ENCODE peak calls at places on chromosomes 5 and 9, in ten cellular contexts. Q, T, V, N, H, P, X, K, J and B are unnamed samples.

GRCh38 chr9:742914-743594 is 98.4 kb upstream of the DMRT1 start:
- DNase-seq in Q (no peak), T (no peak), V (no peak), N (no peak), H (no peak), P (no peak), X (no peak), K (no peak), J (no peak), B (no peak)

GRCh38 chr9:122835313-122835731 is 6.9 kb upstream of the PDCL start:
- DNase-seq in Q (no peak), T (peak; percentile 26), V (peak; percentile 30), N (no peak), H (no peak), P (no peak), X (no peak), K (no peak), J (no peak), B (no peak)

GRCh38 chr5:67765697-67766096 is 449.9 kb upstream of the PIK3R1 start:
- DNase-seq in Q (no peak), T (no peak), V (no peak), N (no peak), H (no peak), P (no peak), X (no peak), K (no peak), J (no peak), B (no peak)

GRCh38 chr5:126044931-126045565 is 378.2 kb upstream of the GRAMD2B start:
- DNase-seq in Q (no peak), T (no peak), V (no peak), N (no peak), H (no peak), P (no peak), X (no peak), K (no peak), J (no peak), B (no peak)

GRCh38 chr5:44365351-44365750 is 23.9 kb downstream of the FGF10 start:
- DNase-seq in Q (no peak), T (no peak), V (no peak), N (no peak), H (no peak), P (no peak), X (no peak), K (no peak), J (no peak), B (no peak)

GRCh38 chr5:147453901-147454814 is 55.7 kb downstream of the DPYSL3 start:
- DNase-seq in Q (peak; percentile 90), T (peak; percentile 92), V (peak; percentile 88), N (peak; percentile 88), H (peak; percentile 43), P (peak; percentile 93), X (peak; percentile 87), K (peak; percentile 89), J (peak; percentile 71), B (peak; percentile 95)

GRCh38 chr9:93467062-93467416 is 13.7 kb upstream of the FAM120AOS start:
- DNase-seq in Q (no peak), T (no peak), V (no peak), N (no peak), H (no peak), P (no peak), X (peak; percentile 27), K (no peak), J (peak; percentile 34), B (no peak)

GRCh38 chr9:3939820-3940219 is 360.0 kb downstream of the GLIS3 start:
- DNase-seq in Q (no peak), T (no peak), V (no peak), N (no peak), H (no peak), P (no peak), X (no peak), K (no peak), J (peak; percentile 58), B (no peak)

GRCh38 chr9:91066042-91066415 is 264.4 kb downstream of the SYK start:
- DNase-seq in Q (no peak), T (no peak), V (no peak), N (no peak), H (no peak), P (no peak), X (no peak), K (no peak), J (no peak), B (no peak)

GRCh38 chr9:116437411-116438370 is 249.4 kb upstream of the TRIM32 start:
- DNase-seq in Q (no peak), T (no peak), V (no peak), N (no peak), H (no peak), P (no peak), X (peak; percentile 39), K (peak; percentile 89), J (no peak), B (no peak)

GRCh38 chr5:78706825-78707224 is 58.3 kb upstream of the LHFPL2 start:
- DNase-seq in Q (no peak), T (peak; percentile 32), V (no peak), N (no peak), H (no peak), P (no peak), X (peak; percentile 58), K (no peak), J (no peak), B (no peak)

GRCh38 chr9:37036237-37037136 is 2.4 kb upstream of the PAX5 start:
- DNase-seq in Q (no peak), T (peak; percentile 30), V (peak; percentile 17), N (peak; percentile 64), H (peak; percentile 71), P (peak; percentile 64), X (peak; percentile 18), K (peak; percentile 81), J (peak; percentile 4), B (no peak)

GRCh38 chr5:71778678-71779276 is 59.7 kb downstream of the CARTPT start:
- DNase-seq in Q (no peak), T (no peak), V (peak; percentile 23), N (no peak), H (no peak), P (no peak), X (peak; percentile 36), K (no peak), J (peak; percentile 67), B (no peak)

GRCh38 chr5:134026521-134027202 is 21.9 kb upstream of the VDAC1 start:
- DNase-seq in Q (no peak), T (peak; percentile 44), V (peak; percentile 68), N (peak; percentile 62), H (peak; percentile 32), P (no peak), X (peak; percentile 74), K (no peak), J (peak; percentile 73), B (peak; percentile 42)

GRCh38 chr9:95511952-95512750 is 4.6 kb downstream of the PTCH1 start:
- DNase-seq in Q (no peak), T (no peak), V (peak; percentile 71), N (no peak), H (no peak), P (no peak), X (no peak), K (peak; percentile 83), J (peak; percentile 31), B (no peak)

GRCh38 chr5:74863726-74864125 is 2.5 kb downstream of the FAM169A start:
- DNase-seq in Q (no peak), T (no peak), V (no peak), N (no peak), H (no peak), P (no peak), X (no peak), K (no peak), J (no peak), B (no peak)
- H3K27ac ChIP-seq in Q (no peak overlapping the region), T (no peak overlapping the region), V (no peak overlapping the region), N (no peak overlapping the region), H (no peak overlapping the region), P (no peak overlapping the region), X (no peak overlapping the region), K (no peak overlapping the region), J (no peak overlapping the region), B (no peak overlapping the region)

DNA sequence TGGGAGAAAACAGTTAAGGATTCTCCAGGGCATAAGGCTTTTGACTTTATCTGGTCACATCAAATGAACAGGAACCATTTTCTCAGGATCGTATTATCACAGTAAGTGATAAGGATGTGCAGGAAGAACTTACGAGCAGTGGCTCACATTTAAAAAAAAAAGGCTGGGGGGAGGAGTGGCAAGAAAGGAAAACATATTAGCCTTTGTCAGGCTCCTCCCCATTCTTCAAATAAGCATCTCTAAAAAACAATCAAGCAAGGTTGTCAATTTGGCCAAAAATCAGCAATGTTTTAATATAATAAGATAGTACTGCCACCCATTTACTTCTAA is 234.4 kb upstream of the TMEM161B start:
- DNase-seq in Q (no peak), T (no peak), V (no peak), N (no peak), H (no peak), P (no peak), X (peak; percentile 25), K (no peak), J (no peak), B (no peak)
- H3K27ac ChIP-seq in Q (peak overlapping the region; percentile 58), T (no peak overlapping the region), V (no peak overlapping the region), N (no peak overlapping the region), H (no peak overlapping the region), P (no peak overlapping the region), X (no peak overlapping the region), K (no peak overlapping the region), J (no peak overlapping the region), B (no peak overlapping the region)

DNA sequence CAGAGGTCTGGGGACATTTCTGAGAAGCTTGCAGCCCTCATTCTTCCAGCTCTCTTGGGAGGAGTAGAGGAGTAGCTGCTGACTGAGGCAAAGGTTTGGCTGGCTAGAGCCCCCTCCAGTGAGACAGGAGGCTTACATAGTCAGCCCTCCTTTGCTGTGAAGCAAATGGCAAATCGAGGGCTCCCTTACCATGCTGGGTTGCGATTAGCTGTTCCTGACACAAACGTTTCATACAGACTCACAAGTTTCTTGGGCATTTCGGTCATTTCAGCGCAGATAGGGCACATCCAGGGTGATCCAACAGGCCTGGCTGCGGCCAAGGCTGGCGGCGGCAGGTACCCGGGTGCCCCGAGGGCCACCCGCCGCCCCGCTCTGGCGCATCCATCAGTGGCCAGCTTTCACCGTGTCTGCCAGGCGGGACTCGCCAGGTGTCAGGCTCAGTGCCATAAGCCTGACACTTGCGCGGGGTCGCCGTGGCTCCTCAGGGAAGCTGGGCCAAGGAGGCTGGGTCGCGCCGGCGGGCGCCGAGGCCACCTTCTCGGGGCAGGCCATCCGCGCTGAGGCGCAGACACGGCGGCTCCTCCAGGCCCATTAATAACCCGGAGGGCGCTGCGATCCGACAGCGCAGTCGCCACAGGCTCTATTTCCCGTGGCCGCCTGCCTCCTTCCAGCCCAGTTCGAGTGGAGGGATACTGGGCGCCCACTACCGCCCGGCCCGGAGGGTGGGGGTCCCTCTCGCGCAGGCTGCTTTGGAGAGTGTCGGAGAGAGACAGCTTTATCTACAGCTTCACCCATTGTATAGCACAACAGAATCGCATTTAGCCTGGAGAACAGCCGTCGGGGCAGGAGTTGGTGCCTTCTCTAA is 9.1 kb downstream of the PRDM6 start:
- DNase-seq in Q (no peak), T (no peak), V (no peak), N (no peak), H (no peak), P (no peak), X (no peak), K (no peak), J (no peak), B (no peak)
- H3K27ac ChIP-seq in Q (no peak overlapping the region), T (no peak overlapping the region), V (no peak overlapping the region), N (no peak overlapping the region), H (no peak overlapping the region), P (no peak overlapping the region), X (peak overlapping the region; percentile 56), K (no peak overlapping the region), J (no peak overlapping the region), B (peak overlapping the region; percentile 96)

DNA sequence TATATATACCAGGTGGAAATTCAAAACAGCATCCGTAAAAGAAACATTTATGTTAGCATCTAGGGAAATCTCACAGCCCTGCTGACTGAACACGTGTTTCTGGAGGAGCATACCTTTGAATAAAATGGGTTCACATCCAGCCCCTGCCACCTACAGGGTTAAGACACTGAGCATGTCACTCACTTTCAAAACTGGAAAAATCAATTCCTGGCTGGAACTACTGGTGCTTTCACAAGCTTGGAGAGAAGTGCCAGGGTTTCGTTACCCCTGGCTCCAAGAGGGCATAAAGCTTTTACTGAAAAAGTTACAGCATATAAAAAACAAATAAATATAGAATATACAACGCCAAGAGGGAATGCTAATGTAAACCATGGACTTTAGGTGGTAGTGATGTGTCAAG is 48.0 kb downstream of the SERINC5 start:
- DNase-seq in Q (no peak), T (no peak), V (no peak), N (no peak), H (no peak), P (no peak), X (no peak), K (no peak), J (no peak), B (no peak)
- H3K27ac ChIP-seq in Q (peak overlapping the region; percentile 15), T (no peak overlapping the region), V (no peak overlapping the region), N (peak overlapping the region; percentile 97), H (no peak overlapping the region), P (no peak overlapping the region), X (no peak overlapping the region), K (no peak overlapping the region), J (no peak overlapping the region), B (no peak overlapping the region)